ENCODE peak calls at places on chromosomes 2 and 18, in five cellular contexts. One of them, this sample, is unnamed.

GRCh38 chr2:232893834-232894233 is 23.8 kb downstream of the SNORC start:
- DNase-seq in fibroblast of pulmonary artery: no peak
- DNase-seq in CD4-positive, alpha-beta T cell: no peak
- DNase-seq in WTC11: no peak
- DNase-seq in MCF 10A: no peak
- DNase-seq in this sample: no peak

GRCh38 chr2:146305164-146305563 is 1539.7 kb upstream of the ACVR2A start:
- DNase-seq in fibroblast of pulmonary artery: no peak
- DNase-seq in CD4-positive, alpha-beta T cell: no peak
- DNase-seq in WTC11: no peak
- DNase-seq in MCF 10A: no peak
- DNase-seq in this sample: no peak

GRCh38 chr2:12074884-12075217 is 328.4 kb downstream of the LPIN1 start:
- DNase-seq in fibroblast of pulmonary artery: no peak
- DNase-seq in CD4-positive, alpha-beta T cell: no peak
- DNase-seq in WTC11: no peak
- DNase-seq in MCF 10A: no peak
- DNase-seq in this sample: no peak

GRCh38 chr2:8028436-8028835 is 653.4 kb upstream of the ID2 start:
- DNase-seq in fibroblast of pulmonary artery: no peak
- DNase-seq in CD4-positive, alpha-beta T cell: no peak
- DNase-seq in WTC11: no peak
- DNase-seq in MCF 10A: no peak
- DNase-seq in this sample: no peak

GRCh38 chr18:34655131-34655530 is 55.0 kb upstream of the DTNA start:
- DNase-seq in fibroblast of pulmonary artery: no peak
- DNase-seq in CD4-positive, alpha-beta T cell: no peak
- DNase-seq in WTC11: no peak
- DNase-seq in MCF 10A: no peak
- DNase-seq in this sample: no peak

GRCh38 chr18:27604583-27604982 is 419.5 kb upstream of the CHST9 start:
- DNase-seq in fibroblast of pulmonary artery: peak
- DNase-seq in CD4-positive, alpha-beta T cell: no peak
- DNase-seq in WTC11: no peak
- DNase-seq in MCF 10A: peak
- DNase-seq in this sample: no peak

GRCh38 chr2:128290356-128290755 is 28.3 kb downstream of the HS6ST1 start:
- DNase-seq in fibroblast of pulmonary artery: no peak
- DNase-seq in CD4-positive, alpha-beta T cell: no peak
- DNase-seq in WTC11: no peak
- DNase-seq in MCF 10A: no peak
- DNase-seq in this sample: no peak

GRCh38 chr2:168002021-168002553 is 245.3 kb downstream of the STK39 start:
- DNase-seq in fibroblast of pulmonary artery: peak
- DNase-seq in CD4-positive, alpha-beta T cell: no peak
- DNase-seq in WTC11: no peak
- DNase-seq in MCF 10A: peak
- DNase-seq in this sample: no peak

GRCh38 chr2:8416172-8416571 is 265.7 kb upstream of the ID2 start:
- DNase-seq in fibroblast of pulmonary artery: no peak
- DNase-seq in CD4-positive, alpha-beta T cell: no peak
- DNase-seq in WTC11: no peak
- DNase-seq in MCF 10A: no peak
- DNase-seq in this sample: no peak

GRCh38 chr2:16652296-16653082 is 13.1 kb downstream of the CYRIA start:
- DNase-seq in fibroblast of pulmonary artery: peak
- DNase-seq in CD4-positive, alpha-beta T cell: no peak
- DNase-seq in WTC11: no peak
- DNase-seq in MCF 10A: no peak
- DNase-seq in this sample: no peak

GRCh38 chr2:168457177-168457905 is 1.3 kb downstream of the CERS6 start:
- DNase-seq in fibroblast of pulmonary artery: no peak
- DNase-seq in CD4-positive, alpha-beta T cell: no peak
- DNase-seq in WTC11: no peak
- DNase-seq in MCF 10A: peak
- DNase-seq in this sample: no peak

GRCh38 chr2:42238644-42239288 is 69.6 kb downstream of the EML4 start:
- DNase-seq in fibroblast of pulmonary artery: peak
- DNase-seq in CD4-positive, alpha-beta T cell: peak
- DNase-seq in WTC11: peak
- DNase-seq in MCF 10A: peak
- DNase-seq in this sample: peak

GRCh38 chr2:66854304-66854703 is 419.4 kb downstream of the MEIS1 start:
- DNase-seq in fibroblast of pulmonary artery: no peak
- DNase-seq in CD4-positive, alpha-beta T cell: no peak
- DNase-seq in WTC11: no peak
- DNase-seq in MCF 10A: no peak
- DNase-seq in this sample: no peak

This sample was measured in NK-92 treated with Interleukin-12 subunit alpha and Interleukin-12 subunit beta, amount 100 ng/mL, for 24 hours.